ENCODE peak calls at places on chromosomes 13 and 19, in nine cellular contexts. W, Z, U, C, G, M, S, V and T are unnamed samples.

GRCh38 chr13:95247857-95248256 is 53.4 kb downstream of the ABCC4 start:
- DNase-seq in C (no peak), U (no peak), S (no peak), G (no peak), W (no peak), V (no peak), Z (no peak), M (no peak), T (no peak)

GRCh38 chr13:109509154-109509905 is 277.1 kb downstream of the IRS2 start:
- DNase-seq in V (no peak), Z (peak), G (no peak), U (no peak), C (no peak), S (no peak), W (peak), M (no peak), T (peak)

GRCh38 chr19:41893899-41894298 is 10.9 kb downstream of the ARHGEF1 start:
- DNase-seq in G (no peak), S (no peak), M (no peak), W (peak), C (no peak), U (no peak), Z (no peak), V (no peak), T (no peak)

GRCh38 chr13:70390968-70391367 is 282.7 kb upstream of the KLHL1 start:
- DNase-seq in U (no peak), M (no peak), W (no peak), V (no peak), S (no peak), Z (no peak), C (no peak), G (no peak), T (no peak)

GRCh38 chr19:6065685-6066365 is 44.5 kb downstream of the RFX2 start:
- DNase-seq in U (peak), C (peak), W (peak), V (peak), G (no peak), S (no peak), Z (peak), M (peak), T (peak)

GRCh38 chr13:113937497-113938140 is 36.3 kb downstream of the C13orf46 start:
- DNase-seq in V (no peak), U (no peak), S (no peak), Z (no peak), G (no peak), W (no peak), C (no peak), M (peak), T (no peak)

GRCh38 chr19:7333198-7334118 is 15.3 kb upstream of the ARHGEF18 start:
- DNase-seq in Z (no peak), U (no peak), G (no peak), W (no peak), V (no peak), C (no peak), S (no peak), M (no peak), T (no peak)

GRCh38 chr13:98050041-98050466 is 92.8 kb upstream of the FARP1 start:
- DNase-seq in U (no peak), S (no peak), C (peak), G (no peak), Z (no peak), V (no peak), M (peak), W (peak), T (peak)

GRCh38 chr19:55044771-55045716 is 7.0 kb upstream of the GP6 start:
- DNase-seq in S (no peak), G (no peak), C (no peak), U (no peak), V (no peak), W (no peak), M (no peak), Z (no peak), T (no peak)

GRCh38 chr19:44749994-44750393 is 1.5 kb downstream of the BCL3 start:
- DNase-seq in U (no peak), G (no peak), V (no peak), M (no peak), C (no peak), S (no peak), W (no peak), Z (no peak), T (no peak)

GRCh38 chr19:13629687-13630357 is 123.5 kb upstream of the CACNA1A start:
- DNase-seq in W (peak), Z (peak), U (no peak), S (no peak), C (no peak), M (no peak), G (no peak), V (no peak), T (peak)

GRCh38 chr13:87331178-87331577 is 340.0 kb upstream of the SLITRK5 start:
- DNase-seq in C (no peak), S (no peak), U (no peak), G (no peak), M (no peak), V (no peak), Z (peak), W (no peak), T (no peak)

GRCh38 chr13:101917833-101918755 is 465.6 kb downstream of the ITGBL1 start:
- DNase-seq in S (no peak), U (no peak), W (no peak), G (no peak), M (peak), V (no peak), Z (no peak), C (no peak), T (no peak)

GRCh38 chr19:7636691-7637373 is at the start of gene STXBP2:
- DNase-seq in S (no peak), V (peak), M (peak), C (peak), U (peak), W (no peak), G (peak), Z (no peak), T (peak)